ENCODE peak calls at places on chromosomes 2 and 18, in five cellular contexts. X, V, L, O and I are unnamed samples.

GRCh38 chr18:596288-596881 is 403 bp upstream of the CLUL1 start:
- DNase-seq in X (no peak), V (peak), L (peak), O (peak), I (peak)

GRCh38 chr18:74012954-74013630 is 134.5 kb downstream of the FBXO15 start:
- DNase-seq in X (no peak), V (no peak), L (peak), O (no peak), I (no peak)

GRCh38 chr2:207530160-207531023 is 630 bp downstream of the CREB1 start:
- DNase-seq in X (no peak), V (peak), L (peak), O (no peak), I (peak)

GRCh38 chr2:239339726-239340654 is 60.8 kb downstream of the HDAC4 start:
- DNase-seq in X (no peak), V (no peak), L (no peak), O (no peak), I (no peak)

GRCh38 chr18:8084160-8084559 is 517.0 kb downstream of the PTPRM start:
- DNase-seq in X (no peak), V (peak), L (no peak), O (peak), I (peak)

GRCh38 chr2:55111570-55112228 is 61.4 kb upstream of the RTN4 start:
- DNase-seq in X (peak), V (peak), L (peak), O (no peak), I (peak)

GRCh38 chr2:134216152-134216829 is 37.6 kb upstream of the MGAT5 start:
- DNase-seq in X (no peak), V (no peak), L (no peak), O (no peak), I (no peak)

GRCh38 chr2:100580474-100581264 is 17.9 kb downstream of the PDCL3 start:
- DNase-seq in X (no peak), V (no peak), L (no peak), O (no peak), I (no peak)

GRCh38 chr2:233240897-233241296 is 10.6 kb upstream of the ATG16L1 start:
- DNase-seq in X (no peak), V (no peak), L (no peak), O (no peak), I (no peak)

GRCh38 chr2:73031725-73032701 is 39.5 kb downstream of the SFXN5 start:
- DNase-seq in X (no peak), V (no peak), L (no peak), O (no peak), I (no peak)

GRCh38 chr18:54033087-54033486 is 191.4 kb downstream of the MBD2 start:
- DNase-seq in X (no peak), V (no peak), L (no peak), O (no peak), I (no peak)

GRCh38 chr18:23133860-23134779 is 1.2 kb upstream of the CABLES1 start:
- DNase-seq in X (no peak), V (peak), L (no peak), O (peak), I (peak)

GRCh38 chr2:235939471-235939870 is 228.7 kb downstream of the GBX2 start:
- DNase-seq in X (no peak), V (no peak), L (no peak), O (no peak), I (no peak)

GRCh38 chr2:190695739-190696138 is 46.9 kb downstream of the NAB1 start:
- DNase-seq in X (no peak), V (no peak), L (no peak), O (no peak), I (no peak)

GRCh38 chr2:240387669-240388358 is 47.6 kb upstream of the GPC1 start:
- DNase-seq in X (peak), V (no peak), L (peak), O (no peak), I (no peak)

GRCh38 chr2:32947484-32948143 is 861 bp downstream of the LTBP1 start:
- DNase-seq in X (no peak), V (peak), L (no peak), O (peak), I (no peak)

GRCh38 chr18:74525741-74526140 is 8.6 kb upstream of the CNDP1 start:
- DNase-seq in X (no peak), V (no peak), L (no peak), O (no peak), I (no peak)

GRCh38 chr2:10009271-10009810 is 34.0 kb upstream of the KLF11 start:
- DNase-seq in X (no peak), V (no peak), L (no peak), O (no peak), I (no peak)

GRCh38 chr2:230411484-230412368 is 4.3 kb upstream of the SP100 start:
- DNase-seq in X (no peak), V (peak), L (peak), O (peak), I (peak)

GRCh38 chr18:50009772-50010171 is 185.2 kb downstream of the MYO5B start:
- DNase-seq in X (no peak), V (peak), L (no peak), O (peak), I (peak)

GRCh38 chr2:240955306-240956101 is 42.9 kb upstream of the SNED1 start:
- DNase-seq in X (no peak), V (no peak), L (no peak), O (peak), I (no peak)

GRCh38 chr18:74373428-74373827 is 57.8 kb downstream of the C18orf63 start:
- DNase-seq in X (no peak), V (no peak), L (no peak), O (no peak), I (no peak)

GRCh38 chr2:221570321-221571107 is 1.6 kb downstream of the EPHA4 start:
- DNase-seq in X (no peak), V (peak), L (no peak), O (no peak), I (peak)

GRCh38 chr2:63057249-63058148 is 6.9 kb downstream of the OTX1 start:
- DNase-seq in X (no peak), V (no peak), L (no peak), O (no peak), I (no peak)

GRCh38 chr2:100780203-100781008 is 39.5 kb upstream of the NPAS2 start:
- DNase-seq in X (no peak), V (no peak), L (no peak), O (no peak), I (no peak)